ENCODE peak calls at places on chromosomes 6 and 20, in five cellular contexts. One of them, this sample, is unnamed.

GRCh38 chr6:150050846-150051245 is 18.1 kb downstream of the ULBP3 start:
- DNase-seq in transverse colon: no peak
- DNase-seq in astrocyte: no peak
- DNase-seq in right cardiac atrium: no peak
- DNase-seq in naive thymus-derived CD4-positive, alpha-beta T cell: no peak
- DNase-seq in this sample: no peak

GRCh38 chr6:83867527-83868161 is 8.2 kb downstream of the CYB5R4 start:
- DNase-seq in astrocyte: peak
- DNase-seq in transverse colon: peak
- DNase-seq in naive thymus-derived CD4-positive, alpha-beta T cell: no peak
- DNase-seq in right cardiac atrium: peak
- DNase-seq in this sample: peak

GRCh38 chr6:28648035-28648877 is 122.6 kb downstream of the GPX5 start:
- DNase-seq in astrocyte: peak
- DNase-seq in naive thymus-derived CD4-positive, alpha-beta T cell: peak
- DNase-seq in transverse colon: no peak
- DNase-seq in right cardiac atrium: peak
- DNase-seq in this sample: peak

GRCh38 chr6:56528412-56528841 is 114.3 kb downstream of the DST start:
- DNase-seq in astrocyte: peak
- DNase-seq in transverse colon: no peak
- DNase-seq in naive thymus-derived CD4-positive, alpha-beta T cell: no peak
- DNase-seq in right cardiac atrium: no peak
- DNase-seq in this sample: no peak

GRCh38 chr6:148492654-148493290 is 150.1 kb downstream of the SASH1 start:
- DNase-seq in naive thymus-derived CD4-positive, alpha-beta T cell: no peak
- DNase-seq in right cardiac atrium: no peak
- DNase-seq in transverse colon: no peak
- DNase-seq in astrocyte: no peak
- DNase-seq in this sample: no peak

GRCh38 chr6:90072961-90073464 is 178.7 kb downstream of the GJA10 start:
- DNase-seq in right cardiac atrium: no peak
- DNase-seq in transverse colon: no peak
- DNase-seq in naive thymus-derived CD4-positive, alpha-beta T cell: no peak
- DNase-seq in astrocyte: no peak
- DNase-seq in this sample: peak

GRCh38 chr6:169618526-169619490 is 83.0 kb downstream of the WDR27 start:
- DNase-seq in astrocyte: peak
- DNase-seq in transverse colon: no peak
- DNase-seq in naive thymus-derived CD4-positive, alpha-beta T cell: no peak
- DNase-seq in right cardiac atrium: no peak
- DNase-seq in this sample: no peak

GRCh38 chr20:4488407-4489339 is 233.0 kb upstream of the PRND start:
- DNase-seq in right cardiac atrium: no peak
- DNase-seq in naive thymus-derived CD4-positive, alpha-beta T cell: no peak
- DNase-seq in transverse colon: no peak
- DNase-seq in astrocyte: peak
- DNase-seq in this sample: no peak

GRCh38 chr20:44580581-44581268 is 1.7 kb upstream of the PKIG start:
- DNase-seq in naive thymus-derived CD4-positive, alpha-beta T cell: no peak
- DNase-seq in astrocyte: no peak
- DNase-seq in right cardiac atrium: no peak
- DNase-seq in transverse colon: no peak
- DNase-seq in this sample: no peak
- H3K27ac ChIP-seq in naive thymus-derived CD4-positive, alpha-beta T cell: no peak
- H3K27ac ChIP-seq in astrocyte: no peak
- H3K27ac ChIP-seq in right cardiac atrium: peak
- H3K27ac ChIP-seq in transverse colon: peak
- H3K27ac ChIP-seq in this sample: no peak

GRCh38 chr20:19932170-19932667 is 84.9 kb upstream of the NAA20 start:
- DNase-seq in right cardiac atrium: peak
- DNase-seq in transverse colon: no peak
- DNase-seq in astrocyte: peak
- DNase-seq in naive thymus-derived CD4-positive, alpha-beta T cell: no peak
- DNase-seq in this sample: no peak

GRCh38 chr20:19936801-19937583 is 80.2 kb upstream of the NAA20 start:
- DNase-seq in transverse colon: no peak
- DNase-seq in naive thymus-derived CD4-positive, alpha-beta T cell: no peak
- DNase-seq in astrocyte: no peak
- DNase-seq in right cardiac atrium: peak
- DNase-seq in this sample: peak

GRCh38 chr20:19937651-19938420 is 79.3 kb upstream of the NAA20 start:
- DNase-seq in right cardiac atrium: no peak
- DNase-seq in transverse colon: no peak
- DNase-seq in astrocyte: no peak
- DNase-seq in naive thymus-derived CD4-positive, alpha-beta T cell: no peak
- DNase-seq in this sample: peak

GRCh38 chr20:19935842-19936241 is 81.3 kb upstream of the NAA20 start:
- DNase-seq in transverse colon: peak
- DNase-seq in right cardiac atrium: no peak
- DNase-seq in naive thymus-derived CD4-positive, alpha-beta T cell: no peak
- DNase-seq in astrocyte: no peak
- DNase-seq in this sample: no peak

DNA sequence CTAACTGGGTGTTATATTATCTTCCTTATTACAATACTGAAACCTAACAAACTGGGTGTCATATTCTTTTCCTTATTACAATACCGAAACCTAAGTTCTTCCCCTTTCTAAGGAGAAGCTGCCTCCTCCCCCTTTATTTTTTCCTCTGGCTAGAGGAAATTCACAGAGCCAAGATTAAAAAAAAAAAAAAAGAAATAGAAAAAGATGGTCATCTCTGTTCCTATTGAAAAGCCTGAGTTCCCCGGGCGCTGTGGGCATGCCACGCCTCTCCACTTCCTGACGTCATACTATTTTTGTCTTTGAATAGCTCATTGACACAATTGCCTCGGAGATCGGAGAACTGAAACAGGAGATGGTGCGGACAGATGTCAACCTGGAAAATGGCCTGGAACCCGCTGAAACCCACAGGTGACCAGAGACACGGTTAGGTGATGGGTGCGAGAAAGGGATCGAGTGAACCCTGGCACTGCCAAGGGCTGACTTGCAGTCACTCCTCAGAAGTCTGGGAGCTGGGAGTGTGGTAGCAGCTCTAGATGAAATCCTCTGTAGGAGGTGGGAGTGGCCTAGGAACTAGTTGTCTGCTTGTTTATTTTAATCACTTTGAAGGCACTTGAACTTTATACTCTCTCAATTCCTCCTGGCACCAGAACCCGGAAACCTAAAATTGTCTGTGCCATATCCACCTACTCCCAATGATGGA is 82.2 kb upstream of the NAA20 start:
- DNase-seq in right cardiac atrium: peak
- DNase-seq in naive thymus-derived CD4-positive, alpha-beta T cell: no peak
- DNase-seq in transverse colon: peak
- DNase-seq in astrocyte: no peak
- DNase-seq in this sample: no peak
- H3K4me3 ChIP-seq in right cardiac atrium: peak
- H3K4me3 ChIP-seq in naive thymus-derived CD4-positive, alpha-beta T cell: no peak
- H3K4me3 ChIP-seq in transverse colon: no peak
- H3K4me3 ChIP-seq in astrocyte: no peak
- H3K4me3 ChIP-seq in this sample: no peak

GRCh38 chr20:61503106-61503505 is 251.0 kb downstream of the CDH4 start:
- DNase-seq in naive thymus-derived CD4-positive, alpha-beta T cell: no peak
- DNase-seq in right cardiac atrium: no peak
- DNase-seq in astrocyte: no peak
- DNase-seq in transverse colon: no peak
- DNase-seq in this sample: no peak

GRCh38 chr20:61499859-61500258 is 247.8 kb downstream of the CDH4 start:
- DNase-seq in naive thymus-derived CD4-positive, alpha-beta T cell: no peak
- DNase-seq in transverse colon: no peak
- DNase-seq in astrocyte: peak
- DNase-seq in right cardiac atrium: no peak
- DNase-seq in this sample: no peak

GRCh38 chr20:61497029-61497627 is 245.1 kb downstream of the CDH4 start:
- DNase-seq in astrocyte: no peak
- DNase-seq in naive thymus-derived CD4-positive, alpha-beta T cell: no peak
- DNase-seq in transverse colon: no peak
- DNase-seq in right cardiac atrium: no peak
- DNase-seq in this sample: no peak

GRCh38 chr20:61502433-61502832 is 250.4 kb downstream of the CDH4 start:
- DNase-seq in astrocyte: peak
- DNase-seq in transverse colon: no peak
- DNase-seq in right cardiac atrium: no peak
- DNase-seq in naive thymus-derived CD4-positive, alpha-beta T cell: no peak
- DNase-seq in this sample: no peak

DNA sequence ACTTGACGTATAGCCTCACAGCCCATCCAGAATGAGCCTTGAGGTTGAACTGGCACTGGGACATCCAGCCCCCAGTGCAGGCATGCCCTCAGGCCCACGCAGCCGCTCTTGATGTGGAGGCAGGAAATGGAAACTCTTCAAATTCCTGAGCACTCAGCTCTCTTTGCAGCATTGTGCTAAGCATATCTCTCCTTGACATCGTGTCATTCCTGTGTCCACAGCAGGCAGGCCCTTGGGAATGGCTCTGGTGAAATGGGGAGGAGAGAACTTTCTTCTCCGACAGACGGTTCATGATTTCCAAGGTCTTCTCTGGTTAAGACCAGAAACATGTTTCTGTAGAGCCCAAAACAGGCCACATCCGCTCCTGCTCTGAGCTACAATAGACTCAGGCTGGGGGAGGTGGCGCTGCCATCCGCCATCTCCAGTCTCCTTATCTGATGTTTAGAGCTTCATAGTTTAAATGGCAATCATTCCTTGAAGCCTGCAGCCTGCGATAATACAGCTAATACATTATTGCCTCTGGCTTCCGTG is 248.8 kb downstream of the CDH4 start:
- DNase-seq in right cardiac atrium: no peak
- DNase-seq in transverse colon: no peak
- DNase-seq in naive thymus-derived CD4-positive, alpha-beta T cell: no peak
- DNase-seq in astrocyte: peak
- DNase-seq in this sample: no peak
- H3K27ac ChIP-seq in right cardiac atrium: no peak
- H3K27ac ChIP-seq in transverse colon: no peak
- H3K27ac ChIP-seq in naive thymus-derived CD4-positive, alpha-beta T cell: no peak
- H3K27ac ChIP-seq in astrocyte: no peak
- H3K27ac ChIP-seq in this sample: no peak

GRCh38 chr20:59752101-59752586 is 147.8 kb downstream of the PHACTR3 start:
- DNase-seq in astrocyte: no peak
- DNase-seq in naive thymus-derived CD4-positive, alpha-beta T cell: no peak
- DNase-seq in right cardiac atrium: peak
- DNase-seq in transverse colon: peak
- DNase-seq in this sample: no peak

GRCh38 chr20:59753836-59754235 is 149.5 kb downstream of the PHACTR3 start:
- DNase-seq in right cardiac atrium: no peak
- DNase-seq in astrocyte: no peak
- DNase-seq in naive thymus-derived CD4-positive, alpha-beta T cell: no peak
- DNase-seq in transverse colon: no peak
- DNase-seq in this sample: no peak

GRCh38 chr20:59751075-59751711 is 146.9 kb downstream of the PHACTR3 start:
- DNase-seq in right cardiac atrium: peak
- DNase-seq in naive thymus-derived CD4-positive, alpha-beta T cell: no peak
- DNase-seq in transverse colon: peak
- DNase-seq in astrocyte: no peak
- DNase-seq in this sample: peak

GRCh38 chr20:59754551-59754950 is 150.2 kb downstream of the PHACTR3 start:
- DNase-seq in astrocyte: no peak
- DNase-seq in transverse colon: no peak
- DNase-seq in right cardiac atrium: no peak
- DNase-seq in naive thymus-derived CD4-positive, alpha-beta T cell: no peak
- DNase-seq in this sample: no peak

GRCh38 chr20:59752704-59753460 is 148.5 kb downstream of the PHACTR3 start:
- DNase-seq in astrocyte: no peak
- DNase-seq in naive thymus-derived CD4-positive, alpha-beta T cell: no peak
- DNase-seq in right cardiac atrium: peak
- DNase-seq in transverse colon: peak
- DNase-seq in this sample: no peak
- H3K4me3 ChIP-seq in astrocyte: no peak
- H3K4me3 ChIP-seq in naive thymus-derived CD4-positive, alpha-beta T cell: no peak
- H3K4me3 ChIP-seq in right cardiac atrium: no peak
- H3K4me3 ChIP-seq in transverse colon: no peak
- H3K4me3 ChIP-seq in this sample: no peak

DNA sequence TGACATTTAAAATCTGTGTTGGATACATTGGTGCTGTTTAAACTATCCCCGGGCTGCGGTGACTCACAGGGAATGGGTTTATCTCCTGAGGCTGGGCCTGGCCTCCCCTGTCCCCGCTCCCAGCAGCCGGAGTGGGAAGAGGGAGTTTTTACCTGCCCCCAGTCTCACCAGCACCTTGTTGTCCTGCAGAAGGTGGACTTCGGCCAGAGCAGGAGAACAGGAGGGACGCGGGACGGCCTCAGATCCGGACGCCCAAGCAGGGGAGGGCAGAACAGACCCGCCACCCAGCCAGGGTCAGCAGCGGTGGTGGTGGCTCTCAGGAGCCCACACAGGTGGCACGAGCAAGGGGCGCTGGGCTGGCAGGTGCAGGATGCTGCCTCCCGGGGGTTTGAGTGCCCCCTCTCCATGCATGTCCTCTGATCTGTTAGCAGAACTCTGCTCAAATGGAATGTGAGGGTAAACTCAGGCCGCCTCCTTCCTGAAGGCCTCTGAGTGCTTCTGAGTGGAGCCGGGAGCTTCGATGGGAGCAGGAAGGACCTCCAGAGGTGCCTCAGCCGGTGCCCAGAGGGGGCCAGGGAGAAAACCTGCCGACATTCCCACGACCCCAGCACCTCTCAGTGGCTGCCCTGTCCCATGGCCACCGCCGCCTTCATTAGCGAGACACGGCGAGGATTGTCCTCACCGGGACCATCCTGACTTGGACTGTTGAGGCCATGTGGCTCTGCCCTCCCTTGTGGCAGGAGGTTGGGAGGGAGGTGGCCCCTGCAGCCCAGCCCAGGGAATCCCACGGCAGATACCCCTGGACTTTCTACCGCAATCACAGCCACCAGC is 43.4 kb upstream of the MRGBP start:
- DNase-seq in transverse colon: no peak
- DNase-seq in naive thymus-derived CD4-positive, alpha-beta T cell: no peak
- DNase-seq in right cardiac atrium: peak
- DNase-seq in astrocyte: no peak
- DNase-seq in this sample: no peak
- H3K27ac ChIP-seq in transverse colon: peak
- H3K27ac ChIP-seq in naive thymus-derived CD4-positive, alpha-beta T cell: no peak
- H3K27ac ChIP-seq in right cardiac atrium: no peak
- H3K27ac ChIP-seq in astrocyte: no peak
- H3K27ac ChIP-seq in this sample: no peak